ENCODE peak calls at places on chromosomes 13 and 19, in five cellular contexts. C, D, G, Z and L are unnamed samples.

GRCh38 chr19:29785955-29786589 is 25.7 kb upstream of the CCNE1 start:
- DNase-seq in C (no peak), D (no peak), Z (peak; percentile 20), G (no peak), L (no peak)

GRCh38 chr13:24627090-24627714 is 53.0 kb upstream of the ATP12A start:
- DNase-seq in C (no peak), G (no peak), D (no peak), Z (no peak), L (no peak)

GRCh38 chr19:12784394-12784870 is 6.9 kb upstream of the JUNB start:
- DNase-seq in D (no peak), C (no peak), G (no peak), Z (peak; percentile 44), L (peak; percentile 7)

GRCh38 chr13:63636231-63636993 is 2220.8 kb upstream of the PCDH20 start:
- DNase-seq in C (no peak), Z (no peak), D (peak; percentile 6), G (no peak), L (no peak)

GRCh38 chr19:10575011-10575716 is 6.4 kb upstream of the CDKN2D start:
- DNase-seq in Z (no peak), C (no peak), D (no peak), G (no peak), L (no peak)

GRCh38 chr19:3284759-3285646 is 60.5 kb downstream of the CELF5 start:
- DNase-seq in G (peak; percentile 36), C (no peak), D (peak; percentile 71), Z (peak; percentile 65), L (peak; percentile 18)

GRCh38 chr19:34254552-34255432 is at the start of gene GARRE1:
- DNase-seq in G (peak; percentile 78), Z (peak; percentile 40), C (peak; percentile 10), D (peak; percentile 81), L (peak; percentile 11)

GRCh38 chr13:23547000-23547590 is 23.1 kb upstream of the TNFRSF19 start:
- DNase-seq in D (no peak), C (no peak), Z (no peak), G (no peak), L (no peak)

GRCh38 chr13:110714798-110715394 is 1.4 kb downstream of the ING1 start:
- DNase-seq in C (peak; percentile 89), D (peak; percentile 57), Z (no peak), G (peak; percentile 8), L (peak; percentile 28)

GRCh38 chr13:33454844-33455256 is 169.3 kb upstream of the STARD13 start:
- DNase-seq in G (no peak), C (no peak), D (no peak), Z (no peak), L (no peak)